ENCODE peak calls at places on chromosome 17, in five cellular contexts. One of them, this sample, is unnamed.

GRCh38 chr17:73598131-73598680 is 46.0 kb downstream of the SDK2 start:
- DNase-seq in H7: no peak
- DNase-seq in BE2C: peak
- DNase-seq in NCI-H1092 treated with DMSO at 0.1 percent for 48 hours: peak
- DNase-seq in lung microvascular endothelial cell: no peak
- DNase-seq in this sample: no peak

GRCh38 chr17:43316522-43317142 is 82.2 kb upstream of the ARL4D start:
- DNase-seq in H7: no peak
- DNase-seq in lung microvascular endothelial cell: no peak
- DNase-seq in BE2C: no peak
- DNase-seq in NCI-H1092 treated with DMSO at 0.1 percent for 48 hours: no peak
- DNase-seq in this sample: no peak

GRCh38 chr17:50058296-50058945 is 2.5 kb downstream of the ITGA3 start:
- DNase-seq in H7: no peak
- DNase-seq in NCI-H1092 treated with DMSO at 0.1 percent for 48 hours: no peak
- DNase-seq in lung microvascular endothelial cell: no peak
- DNase-seq in BE2C: no peak
- DNase-seq in this sample: no peak

GRCh38 chr17:52147431-52147830 is 11.1 kb downstream of the CA10 start:
- DNase-seq in H7: no peak
- DNase-seq in BE2C: no peak
- DNase-seq in lung microvascular endothelial cell: no peak
- DNase-seq in NCI-H1092 treated with DMSO at 0.1 percent for 48 hours: no peak
- DNase-seq in this sample: no peak

GRCh38 chr17:15269690-15270089 is 4.6 kb upstream of the PMP22 start:
- DNase-seq in lung microvascular endothelial cell: peak
- DNase-seq in NCI-H1092 treated with DMSO at 0.1 percent for 48 hours: no peak
- DNase-seq in H7: no peak
- DNase-seq in BE2C: no peak
- DNase-seq in this sample: no peak

GRCh38 chr17:60080545-60080944 is 1.8 kb upstream of the HEATR6 start:
- DNase-seq in lung microvascular endothelial cell: no peak
- DNase-seq in NCI-H1092 treated with DMSO at 0.1 percent for 48 hours: no peak
- DNase-seq in H7: no peak
- DNase-seq in BE2C: no peak
- DNase-seq in this sample: no peak

GRCh38 chr17:44123356-44124117 is at the start of gene HDAC5:
- DNase-seq in BE2C: peak
- DNase-seq in H7: peak
- DNase-seq in lung microvascular endothelial cell: peak
- DNase-seq in NCI-H1092 treated with DMSO at 0.1 percent for 48 hours: peak
- DNase-seq in this sample: peak

GRCh38 chr17:58702045-58702476 is 9.7 kb downstream of the RAD51C start:
- DNase-seq in NCI-H1092 treated with DMSO at 0.1 percent for 48 hours: no peak
- DNase-seq in BE2C: no peak
- DNase-seq in H7: no peak
- DNase-seq in lung microvascular endothelial cell: no peak
- DNase-seq in this sample: no peak

GRCh38 chr17:63023049-63023448 is 57.0 kb downstream of the TANC2 start:
- DNase-seq in lung microvascular endothelial cell: no peak
- DNase-seq in NCI-H1092 treated with DMSO at 0.1 percent for 48 hours: no peak
- DNase-seq in BE2C: no peak
- DNase-seq in H7: no peak
- DNase-seq in this sample: no peak

GRCh38 chr17:40038882-40039513 is 15.2 kb downstream of the MED24 start:
- DNase-seq in NCI-H1092 treated with DMSO at 0.1 percent for 48 hours: peak
- DNase-seq in lung microvascular endothelial cell: peak
- DNase-seq in BE2C: peak
- DNase-seq in H7: peak
- DNase-seq in this sample: peak

GRCh38 chr17:74467221-74467951 is 952 bp downstream of the CD300A start:
- DNase-seq in lung microvascular endothelial cell: no peak
- DNase-seq in NCI-H1092 treated with DMSO at 0.1 percent for 48 hours: no peak
- DNase-seq in H7: peak
- DNase-seq in BE2C: no peak
- DNase-seq in this sample: no peak

GRCh38 chr17:80782536-80783427 is 208.9 kb upstream of the CHMP6 start:
- DNase-seq in lung microvascular endothelial cell: peak
- DNase-seq in BE2C: no peak
- DNase-seq in H7: no peak
- DNase-seq in NCI-H1092 treated with DMSO at 0.1 percent for 48 hours: no peak
- DNase-seq in this sample: no peak

GRCh38 chr17:5282639-5283217 is 644 bp downstream of the RABEP1 start:
- DNase-seq in NCI-H1092 treated with DMSO at 0.1 percent for 48 hours: no peak
- DNase-seq in BE2C: peak
- DNase-seq in lung microvascular endothelial cell: peak
- DNase-seq in H7: peak
- DNase-seq in this sample: peak

GRCh38 chr17:39679521-39680192 is 8.2 kb downstream of the PGAP3 start:
- DNase-seq in lung microvascular endothelial cell: no peak
- DNase-seq in NCI-H1092 treated with DMSO at 0.1 percent for 48 hours: no peak
- DNase-seq in H7: no peak
- DNase-seq in BE2C: no peak
- DNase-seq in this sample: no peak

GRCh38 chr17:49210158-49211029 is at the start of the genes ABI3 and GNGT2:
- DNase-seq in H7: peak
- DNase-seq in lung microvascular endothelial cell: peak
- DNase-seq in BE2C: no peak
- DNase-seq in NCI-H1092 treated with DMSO at 0.1 percent for 48 hours: no peak
- DNase-seq in this sample: no peak

GRCh38 chr17:81143200-81143527 is 22.1 kb upstream of the PVALEF start:
- DNase-seq in lung microvascular endothelial cell: no peak
- DNase-seq in NCI-H1092 treated with DMSO at 0.1 percent for 48 hours: no peak
- DNase-seq in H7: no peak
- DNase-seq in BE2C: no peak
- DNase-seq in this sample: no peak

GRCh38 chr17:78924481-78925151 is 571 bp downstream of the TIMP2 start:
- DNase-seq in NCI-H1092 treated with DMSO at 0.1 percent for 48 hours: no peak
- DNase-seq in lung microvascular endothelial cell: no peak
- DNase-seq in H7: peak
- DNase-seq in BE2C: no peak
- DNase-seq in this sample: no peak

GRCh38 chr17:39143552-39144093 is 7.8 kb downstream of the PLXDC1 start:
- DNase-seq in BE2C: no peak
- DNase-seq in H7: no peak
- DNase-seq in NCI-H1092 treated with DMSO at 0.1 percent for 48 hours: no peak
- DNase-seq in lung microvascular endothelial cell: no peak
- DNase-seq in this sample: no peak

GRCh38 chr17:43905985-43906852 is 1.1 kb downstream of the MPP2 start:
- DNase-seq in BE2C: peak
- DNase-seq in NCI-H1092 treated with DMSO at 0.1 percent for 48 hours: peak
- DNase-seq in lung microvascular endothelial cell: no peak
- DNase-seq in H7: peak
- DNase-seq in this sample: peak

GRCh38 chr17:66462010-66462409 is 159.6 kb downstream of the PRKCA start:
- DNase-seq in NCI-H1092 treated with DMSO at 0.1 percent for 48 hours: no peak
- DNase-seq in H7: no peak
- DNase-seq in BE2C: no peak
- DNase-seq in lung microvascular endothelial cell: no peak
- DNase-seq in this sample: no peak

GRCh38 chr17:17722081-17722905 is 41.0 kb downstream of the RAI1 start:
- DNase-seq in NCI-H1092 treated with DMSO at 0.1 percent for 48 hours: peak
- DNase-seq in lung microvascular endothelial cell: no peak
- DNase-seq in H7: peak
- DNase-seq in BE2C: peak
- DNase-seq in this sample: no peak

GRCh38 chr17:38724337-38724988 is 5.7 kb upstream of the CISD3 start:
- DNase-seq in BE2C: peak
- DNase-seq in H7: no peak
- DNase-seq in lung microvascular endothelial cell: no peak
- DNase-seq in NCI-H1092 treated with DMSO at 0.1 percent for 48 hours: peak
- DNase-seq in this sample: peak

GRCh38 chr17:71869833-71870545 is 250.8 kb upstream of the SOX9 start:
- DNase-seq in BE2C: no peak
- DNase-seq in H7: no peak
- DNase-seq in NCI-H1092 treated with DMSO at 0.1 percent for 48 hours: no peak
- DNase-seq in lung microvascular endothelial cell: no peak
- DNase-seq in this sample: no peak

GRCh38 chr17:61486135-61487120 is 34.2 kb downstream of the TBX4 start:
- DNase-seq in NCI-H1092 treated with DMSO at 0.1 percent for 48 hours: no peak
- DNase-seq in lung microvascular endothelial cell: no peak
- DNase-seq in BE2C: peak
- DNase-seq in H7: peak
- DNase-seq in this sample: peak

GRCh38 chr17:61406543-61406845 is 6.9 kb downstream of the TBX2 start:
- DNase-seq in NCI-H1092 treated with DMSO at 0.1 percent for 48 hours: no peak
- DNase-seq in H7: no peak
- DNase-seq in BE2C: no peak
- DNase-seq in lung microvascular endothelial cell: no peak
- DNase-seq in this sample: no peak

GRCh38 chr17:73011016-73011486 is 81.4 kb downstream of the SLC39A11 start:
- DNase-seq in BE2C: peak
- DNase-seq in H7: no peak
- DNase-seq in NCI-H1092 treated with DMSO at 0.1 percent for 48 hours: no peak
- DNase-seq in lung microvascular endothelial cell: peak
- DNase-seq in this sample: no peak

GRCh38 chr17:75813081-75814020 is 28.7 kb downstream of the UNK start:
- DNase-seq in H7: peak
- DNase-seq in BE2C: no peak
- DNase-seq in lung microvascular endothelial cell: no peak
- DNase-seq in NCI-H1092 treated with DMSO at 0.1 percent for 48 hours: no peak
- DNase-seq in this sample: no peak

GRCh38 chr17:44176257-44176656 is 5.8 kb downstream of the ASB16 start:
- DNase-seq in BE2C: no peak
- DNase-seq in NCI-H1092 treated with DMSO at 0.1 percent for 48 hours: no peak
- DNase-seq in H7: no peak
- DNase-seq in lung microvascular endothelial cell: no peak
- DNase-seq in this sample: no peak

GRCh38 chr17:73359987-73360410 is 48.2 kb upstream of the CDC42EP4 start:
- DNase-seq in NCI-H1092 treated with DMSO at 0.1 percent for 48 hours: no peak
- DNase-seq in H7: peak
- DNase-seq in lung microvascular endothelial cell: no peak
- DNase-seq in BE2C: peak
- DNase-seq in this sample: no peak

GRCh38 chr17:57597531-57598453 is 147.3 kb downstream of the CCDC182 start:
- DNase-seq in lung microvascular endothelial cell: peak
- DNase-seq in H7: peak
- DNase-seq in NCI-H1092 treated with DMSO at 0.1 percent for 48 hours: peak
- DNase-seq in BE2C: peak
- DNase-seq in this sample: peak

GRCh38 chr17:81040791-81041337 is 5.9 kb downstream of the BAIAP2 start:
- DNase-seq in lung microvascular endothelial cell: no peak
- DNase-seq in BE2C: no peak
- DNase-seq in NCI-H1092 treated with DMSO at 0.1 percent for 48 hours: no peak
- DNase-seq in H7: peak
- DNase-seq in this sample: no peak

GRCh38 chr17:72590382-72590781 is 469.6 kb downstream of the SOX9 start:
- DNase-seq in NCI-H1092 treated with DMSO at 0.1 percent for 48 hours: no peak
- DNase-seq in lung microvascular endothelial cell: no peak
- DNase-seq in BE2C: no peak
- DNase-seq in H7: no peak
- DNase-seq in this sample: no peak

GRCh38 chr17:18093616-18094408 is 6.1 kb downstream of the DRG2 start:
- DNase-seq in BE2C: peak
- DNase-seq in lung microvascular endothelial cell: peak
- DNase-seq in H7: peak
- DNase-seq in NCI-H1092 treated with DMSO at 0.1 percent for 48 hours: no peak
- DNase-seq in this sample: no peak